ENCODE peak calls at places on chromosomes 6 and 20, in five cellular contexts. One of them, this sample, is unnamed.

GRCh38 chr6:157825243-157825904 is 2.3 kb downstream of the SNX9 start:
- DNase-seq in colonic mucosa: no peak
- DNase-seq in AG04450: no peak
- DNase-seq in AG09319: no peak
- DNase-seq in IMR-90: peak; percentile 70
- DNase-seq in this sample: peak; percentile 64

GRCh38 chr6:2791124-2792050 is 26.2 kb downstream of the WRNIP1 start:
- DNase-seq in AG04450: peak; percentile 84
- DNase-seq in AG09319: peak; percentile 60
- DNase-seq in IMR-90: peak; percentile 97
- DNase-seq in colonic mucosa: peak; percentile 79
- DNase-seq in this sample: peak; percentile 87

GRCh38 chr6:22368794-22369193 is 72.0 kb upstream of the PRL start:
- DNase-seq in colonic mucosa: no peak
- DNase-seq in AG04450: no peak
- DNase-seq in AG09319: no peak
- DNase-seq in IMR-90: no peak
- DNase-seq in this sample: peak; percentile 6

GRCh38 chr6:11202513-11203305 is 29.8 kb downstream of the NEDD9 start:
- DNase-seq in colonic mucosa: no peak
- DNase-seq in AG04450: no peak
- DNase-seq in AG09319: no peak
- DNase-seq in IMR-90: peak; percentile 41
- DNase-seq in this sample: no peak

GRCh38 chr20:64044484-64045247 is 4.8 kb downstream of the SOX18 start:
- DNase-seq in colonic mucosa: no peak
- DNase-seq in IMR-90: peak; percentile 37
- DNase-seq in AG09319: no peak
- DNase-seq in AG04450: no peak
- DNase-seq in this sample: peak; percentile 56

GRCh38 chr6:150632785-150633465 is 33.2 kb downstream of the PLEKHG1 start:
- DNase-seq in colonic mucosa: no peak
- DNase-seq in IMR-90: no peak
- DNase-seq in AG04450: no peak
- DNase-seq in AG09319: no peak
- DNase-seq in this sample: no peak

GRCh38 chr6:111626446-111626845 is 20.8 kb upstream of the TRAF3IP2 start:
- DNase-seq in AG09319: no peak
- DNase-seq in IMR-90: no peak
- DNase-seq in colonic mucosa: no peak
- DNase-seq in AG04450: no peak
- DNase-seq in this sample: no peak

GRCh38 chr6:158784505-158784904 is 34.7 kb downstream of the EZR start:
- DNase-seq in colonic mucosa: no peak
- DNase-seq in AG09319: no peak
- DNase-seq in IMR-90: peak; percentile 70
- DNase-seq in AG04450: no peak
- DNase-seq in this sample: peak; percentile 65

GRCh38 chr6:101276066-101276465 is 117.4 kb upstream of the GRIK2 start:
- DNase-seq in AG09319: no peak
- DNase-seq in colonic mucosa: no peak
- DNase-seq in IMR-90: no peak
- DNase-seq in AG04450: no peak
- DNase-seq in this sample: peak; percentile 24

GRCh38 chr20:40821438-40821837 is 132.4 kb upstream of the MAFB start:
- DNase-seq in AG04450: no peak
- DNase-seq in IMR-90: no peak
- DNase-seq in AG09319: no peak
- DNase-seq in colonic mucosa: no peak
- DNase-seq in this sample: no peak

GRCh38 chr6:934686-935085 is 241.7 kb upstream of the EXOC2 start:
- DNase-seq in AG04450: no peak
- DNase-seq in colonic mucosa: no peak
- DNase-seq in AG09319: no peak
- DNase-seq in IMR-90: no peak
- DNase-seq in this sample: no peak

GRCh38 chr6:28134015-28134414 is 7.7 kb upstream of the ZKSCAN8 start:
- DNase-seq in AG04450: no peak
- DNase-seq in AG09319: no peak
- DNase-seq in IMR-90: peak; percentile 52
- DNase-seq in colonic mucosa: peak; percentile 22
- DNase-seq in this sample: peak; percentile 65

GRCh38 chr6:115358616-115359015 is 702.1 kb downstream of the FRK start:
- DNase-seq in AG04450: no peak
- DNase-seq in AG09319: no peak
- DNase-seq in IMR-90: no peak
- DNase-seq in colonic mucosa: no peak
- DNase-seq in this sample: no peak

GRCh38 chr6:33203443-33204164 is 851 bp upstream of the HSD17B8 start:
- DNase-seq in AG09319: no peak
- DNase-seq in colonic mucosa: no peak
- DNase-seq in AG04450: no peak
- DNase-seq in IMR-90: no peak
- DNase-seq in this sample: no peak

GRCh38 chr20:35387334-35387733 is 24.4 kb downstream of the UQCC1 start:
- DNase-seq in AG09319: peak; percentile 8
- DNase-seq in IMR-90: peak; percentile 63
- DNase-seq in AG04450: no peak
- DNase-seq in colonic mucosa: no peak
- DNase-seq in this sample: peak; percentile 79

GRCh38 chr6:34940030-34940434 is 51.0 kb downstream of the ANKS1A start:
- DNase-seq in AG04450: no peak
- DNase-seq in AG09319: no peak
- DNase-seq in colonic mucosa: no peak
- DNase-seq in IMR-90: no peak
- DNase-seq in this sample: no peak

GRCh38 chr20:37145014-37145413 is 34.1 kb upstream of the RPN2 start:
- DNase-seq in AG09319: no peak
- DNase-seq in colonic mucosa: no peak
- DNase-seq in AG04450: no peak
- DNase-seq in IMR-90: peak; percentile 4
- DNase-seq in this sample: no peak

GRCh38 chr6:10322991-10323390 is 91.9 kb downstream of the TFAP2A start:
- DNase-seq in colonic mucosa: no peak
- DNase-seq in AG09319: no peak
- DNase-seq in IMR-90: no peak
- DNase-seq in AG04450: no peak
- DNase-seq in this sample: no peak

GRCh38 chr6:44255848-44256247 is 1.5 kb downstream of the SLC35B2 start:
- DNase-seq in AG04450: no peak
- DNase-seq in IMR-90: no peak
- DNase-seq in colonic mucosa: no peak
- DNase-seq in AG09319: no peak
- DNase-seq in this sample: no peak

GRCh38 chr20:29298759-29299613 is 1958.5 kb upstream of the DEFB115 start:
- DNase-seq in AG09319: no peak
- DNase-seq in IMR-90: no peak
- DNase-seq in AG04450: no peak
- DNase-seq in colonic mucosa: no peak
- DNase-seq in this sample: no peak

GRCh38 chr20:40849456-40849855 is 160.4 kb upstream of the MAFB start:
- DNase-seq in colonic mucosa: no peak
- DNase-seq in AG09319: no peak
- DNase-seq in IMR-90: no peak
- DNase-seq in AG04450: no peak
- DNase-seq in this sample: no peak

GRCh38 chr20:31674895-31675827 is 37.4 kb downstream of the COX4I2 start:
- DNase-seq in colonic mucosa: peak; percentile 60
- DNase-seq in AG09319: no peak
- DNase-seq in IMR-90: peak; percentile 64
- DNase-seq in AG04450: no peak
- DNase-seq in this sample: peak; percentile 92

GRCh38 chr20:17613328-17614175 is 43.7 kb downstream of the DSTN start:
- DNase-seq in AG09319: no peak
- DNase-seq in IMR-90: no peak
- DNase-seq in colonic mucosa: peak; percentile 42
- DNase-seq in AG04450: no peak
- DNase-seq in this sample: no peak

GRCh38 chr6:53059648-53060589 is 5.3 kb upstream of the FBXO9 start:
- DNase-seq in colonic mucosa: no peak
- DNase-seq in AG09319: no peak
- DNase-seq in AG04450: no peak
- DNase-seq in IMR-90: no peak
- DNase-seq in this sample: no peak

GRCh38 chr6:134221250-134221649 is 96.7 kb downstream of the SGK1 start:
- DNase-seq in IMR-90: no peak
- DNase-seq in AG04450: no peak
- DNase-seq in colonic mucosa: no peak
- DNase-seq in AG09319: no peak
- DNase-seq in this sample: no peak

DNA sequence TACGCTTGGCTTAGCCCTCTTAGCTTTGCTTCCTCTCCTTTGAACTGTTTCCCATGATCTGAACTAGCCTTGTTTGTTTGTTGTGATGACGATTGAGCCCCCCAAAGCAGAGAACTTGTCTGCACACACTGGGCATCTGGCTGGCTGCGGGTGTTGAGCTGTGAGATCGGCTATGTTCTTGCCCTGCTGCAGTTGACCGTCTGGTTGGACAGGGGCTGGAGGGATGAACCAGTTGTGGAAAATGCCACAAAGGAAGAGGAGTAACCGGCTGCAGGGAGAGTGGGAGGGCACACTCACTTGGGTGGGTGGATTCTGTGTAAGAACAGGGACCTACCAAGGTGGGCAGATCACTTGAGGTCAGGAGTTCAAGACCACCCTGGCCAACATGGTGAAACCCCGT is 12.4 kb upstream of the RSPO4 start:
- DNase-seq in IMR-90: no peak
- DNase-seq in AG09319: no peak
- DNase-seq in colonic mucosa: no peak
- DNase-seq in AG04450: no peak
- DNase-seq in this sample: no peak
- TF ChIP-seq CTCF in IMR-90: no peak
- TF ChIP-seq CTCF in AG09319: no peak
- TF ChIP-seq CTCF in colonic mucosa: no peak
- TF ChIP-seq CTCF in AG04450: no peak
- TF ChIP-seq CTCF in this sample: no peak

GRCh38 chr20:38548356-38549083 is 32.5 kb upstream of the ADIG start:
- DNase-seq in AG09319: no peak
- DNase-seq in colonic mucosa: no peak
- DNase-seq in IMR-90: no peak
- DNase-seq in AG04450: no peak
- DNase-seq in this sample: no peak
- TF ChIP-seq CTCF in AG09319: no peak
- TF ChIP-seq CTCF in colonic mucosa: no peak
- TF ChIP-seq CTCF in IMR-90: no peak
- TF ChIP-seq CTCF in AG04450: no peak
- TF ChIP-seq CTCF in this sample: no peak

GRCh38 chr20:49432562-49432961 is 49.9 kb downstream of the KCNB1 start:
- DNase-seq in colonic mucosa: no peak
- DNase-seq in IMR-90: no peak
- DNase-seq in AG09319: no peak
- DNase-seq in AG04450: no peak
- DNase-seq in this sample: no peak

GRCh38 chr20:49437057-49437456 is 45.4 kb downstream of the KCNB1 start:
- DNase-seq in colonic mucosa: no peak
- DNase-seq in IMR-90: no peak
- DNase-seq in AG09319: no peak
- DNase-seq in AG04450: no peak
- DNase-seq in this sample: no peak

GRCh38 chr20:49431345-49431744 is 51.1 kb downstream of the KCNB1 start:
- DNase-seq in IMR-90: no peak
- DNase-seq in colonic mucosa: no peak
- DNase-seq in AG09319: no peak
- DNase-seq in AG04450: no peak
- DNase-seq in this sample: no peak

GRCh38 chr20:49433387-49433786 is 49.1 kb downstream of the KCNB1 start:
- DNase-seq in AG09319: no peak
- DNase-seq in IMR-90: no peak
- DNase-seq in colonic mucosa: no peak
- DNase-seq in AG04450: no peak
- DNase-seq in this sample: no peak

GRCh38 chr20:49435639-49436038 is 46.8 kb downstream of the KCNB1 start:
- DNase-seq in AG09319: no peak
- DNase-seq in AG04450: no peak
- DNase-seq in IMR-90: no peak
- DNase-seq in colonic mucosa: no peak
- DNase-seq in this sample: no peak
- TF ChIP-seq CTCF in AG09319: no peak
- TF ChIP-seq CTCF in AG04450: no peak
- TF ChIP-seq CTCF in IMR-90: no peak
- TF ChIP-seq CTCF in colonic mucosa: no peak
- TF ChIP-seq CTCF in this sample: no peak

GRCh38 chr20:6029538-6029937 is 24.3 kb downstream of the LRRN4 start:
- DNase-seq in IMR-90: no peak
- DNase-seq in colonic mucosa: no peak
- DNase-seq in AG09319: no peak
- DNase-seq in AG04450: no peak
- DNase-seq in this sample: peak; percentile 56
- TF ChIP-seq CTCF in IMR-90: no peak
- TF ChIP-seq CTCF in colonic mucosa: no peak
- TF ChIP-seq CTCF in AG09319: no peak
- TF ChIP-seq CTCF in AG04450: no peak
- TF ChIP-seq CTCF in this sample: no peak

GRCh38 chr6:166738778-166739654 is 112.0 kb upstream of the RPS6KA2 start:
- DNase-seq in IMR-90: peak; percentile 16
- DNase-seq in AG09319: no peak
- DNase-seq in colonic mucosa: no peak
- DNase-seq in AG04450: no peak
- DNase-seq in this sample: no peak
- TF ChIP-seq CTCF in IMR-90: no peak
- TF ChIP-seq CTCF in AG09319: no peak
- TF ChIP-seq CTCF in colonic mucosa: no peak
- TF ChIP-seq CTCF in AG04450: no peak
- TF ChIP-seq CTCF in this sample: no peak

GRCh38 chr6:40588480-40588879 is 1.3 kb upstream of the LRFN2 start:
- DNase-seq in AG04450: no peak
- DNase-seq in colonic mucosa: no peak
- DNase-seq in AG09319: no peak
- DNase-seq in IMR-90: no peak
- DNase-seq in this sample: no peak
- TF ChIP-seq CTCF in AG04450: no peak
- TF ChIP-seq CTCF in colonic mucosa: no peak
- TF ChIP-seq CTCF in AG09319: no peak
- TF ChIP-seq CTCF in IMR-90: no peak
- TF ChIP-seq CTCF in this sample: no peak

GRCh38 chr20:25000268-25000801 is 7.8 kb upstream of the APMAP start:
- DNase-seq in colonic mucosa: peak; percentile 38
- DNase-seq in IMR-90: peak; percentile 44
- DNase-seq in AG09319: peak; percentile 44
- DNase-seq in AG04450: no peak
- DNase-seq in this sample: peak; percentile 88
- TF ChIP-seq CTCF in colonic mucosa: no peak
- TF ChIP-seq CTCF in IMR-90: no peak
- TF ChIP-seq CTCF in AG09319: peak; percentile 16
- TF ChIP-seq CTCF in AG04450: peak; percentile 8
- TF ChIP-seq CTCF in this sample: peak; percentile 28

This sample was measured in cardiac fibroblast.